ENCODE peak calls at places on chromosomes 7 and 10, in nine cellular contexts. One of them, this sample, is unnamed.

GRCh38 chr7:33748793-33749192 is 156.5 kb upstream of the BMPER start:
- DNase-seq in esophagus squamous epithelium: no peak
- DNase-seq in Peyer's patch: no peak
- DNase-seq in choroid plexus epithelial cell: peak
- DNase-seq in stimulated activated CD4-positive, alpha-beta T cell treated with anti-CD3 and anti-CD28 coated beads, Interleukin-1b, Interleukin-23, amount 100 ng/mL, for 24 hours: no peak
- DNase-seq in BJ: no peak
- DNase-seq in KBM-7: no peak
- DNase-seq in activated T-cell treated with anti-CD3 and anti-CD28 coated beads for 1 hour: no peak
- DNase-seq in left cardiac atrium: peak
- DNase-seq in this sample: no peak

GRCh38 chr7:29386196-29386765 is 177.4 kb upstream of the PRR15 start:
- DNase-seq in esophagus squamous epithelium: no peak
- DNase-seq in Peyer's patch: no peak
- DNase-seq in choroid plexus epithelial cell: no peak
- DNase-seq in stimulated activated CD4-positive, alpha-beta T cell treated with anti-CD3 and anti-CD28 coated beads, Interleukin-1b, Interleukin-23, amount 100 ng/mL, for 24 hours: no peak
- DNase-seq in BJ: no peak
- DNase-seq in KBM-7: no peak
- DNase-seq in activated T-cell treated with anti-CD3 and anti-CD28 coated beads for 1 hour: no peak
- DNase-seq in left cardiac atrium: no peak
- DNase-seq in this sample: no peak

GRCh38 chr7:149104214-149104613 is 13.7 kb upstream of the ZNF786 start:
- DNase-seq in esophagus squamous epithelium: no peak
- DNase-seq in Peyer's patch: no peak
- DNase-seq in choroid plexus epithelial cell: no peak
- DNase-seq in stimulated activated CD4-positive, alpha-beta T cell treated with anti-CD3 and anti-CD28 coated beads, Interleukin-1b, Interleukin-23, amount 100 ng/mL, for 24 hours: no peak
- DNase-seq in BJ: no peak
- DNase-seq in KBM-7: no peak
- DNase-seq in activated T-cell treated with anti-CD3 and anti-CD28 coated beads for 1 hour: no peak
- DNase-seq in left cardiac atrium: no peak
- DNase-seq in this sample: no peak

GRCh38 chr7:158596309-158596708 is 8.7 kb upstream of the PTPRN2 start:
- DNase-seq in esophagus squamous epithelium: no peak
- DNase-seq in Peyer's patch: no peak
- DNase-seq in choroid plexus epithelial cell: no peak
- DNase-seq in stimulated activated CD4-positive, alpha-beta T cell treated with anti-CD3 and anti-CD28 coated beads, Interleukin-1b, Interleukin-23, amount 100 ng/mL, for 24 hours: no peak
- DNase-seq in BJ: no peak
- DNase-seq in KBM-7: no peak
- DNase-seq in activated T-cell treated with anti-CD3 and anti-CD28 coated beads for 1 hour: no peak
- DNase-seq in left cardiac atrium: no peak
- DNase-seq in this sample: no peak

GRCh38 chr7:50660040-50660829 is 95.0 kb upstream of the DDC start:
- DNase-seq in esophagus squamous epithelium: peak
- DNase-seq in Peyer's patch: no peak
- DNase-seq in choroid plexus epithelial cell: no peak
- DNase-seq in stimulated activated CD4-positive, alpha-beta T cell treated with anti-CD3 and anti-CD28 coated beads, Interleukin-1b, Interleukin-23, amount 100 ng/mL, for 24 hours: peak
- DNase-seq in BJ: no peak
- DNase-seq in KBM-7: no peak
- DNase-seq in activated T-cell treated with anti-CD3 and anti-CD28 coated beads for 1 hour: peak
- DNase-seq in left cardiac atrium: no peak
- DNase-seq in this sample: no peak

GRCh38 chr7:91306266-91306665 is 42.0 kb downstream of the FZD1 start:
- DNase-seq in esophagus squamous epithelium: no peak
- DNase-seq in Peyer's patch: no peak
- DNase-seq in choroid plexus epithelial cell: no peak
- DNase-seq in stimulated activated CD4-positive, alpha-beta T cell treated with anti-CD3 and anti-CD28 coated beads, Interleukin-1b, Interleukin-23, amount 100 ng/mL, for 24 hours: no peak
- DNase-seq in BJ: no peak
- DNase-seq in KBM-7: no peak
- DNase-seq in activated T-cell treated with anti-CD3 and anti-CD28 coated beads for 1 hour: no peak
- DNase-seq in left cardiac atrium: no peak
- DNase-seq in this sample: no peak

GRCh38 chr7:73428697-73429005 is 4.9 kb upstream of the FZD9 start:
- DNase-seq in esophagus squamous epithelium: no peak
- DNase-seq in Peyer's patch: no peak
- DNase-seq in choroid plexus epithelial cell: no peak
- DNase-seq in stimulated activated CD4-positive, alpha-beta T cell treated with anti-CD3 and anti-CD28 coated beads, Interleukin-1b, Interleukin-23, amount 100 ng/mL, for 24 hours: no peak
- DNase-seq in BJ: no peak
- DNase-seq in KBM-7: no peak
- DNase-seq in activated T-cell treated with anti-CD3 and anti-CD28 coated beads for 1 hour: no peak
- DNase-seq in left cardiac atrium: no peak
- DNase-seq in this sample: no peak

GRCh38 chr10:122127943-122128342 is 139.0 kb downstream of the TACC2 start:
- DNase-seq in esophagus squamous epithelium: no peak
- DNase-seq in Peyer's patch: no peak
- DNase-seq in choroid plexus epithelial cell: no peak
- DNase-seq in stimulated activated CD4-positive, alpha-beta T cell treated with anti-CD3 and anti-CD28 coated beads, Interleukin-1b, Interleukin-23, amount 100 ng/mL, for 24 hours: no peak
- DNase-seq in BJ: no peak
- DNase-seq in KBM-7: no peak
- DNase-seq in activated T-cell treated with anti-CD3 and anti-CD28 coated beads for 1 hour: no peak
- DNase-seq in left cardiac atrium: peak
- DNase-seq in this sample: no peak

GRCh38 chr10:108393111-108393510 is 1228.6 kb upstream of the SORCS1 start:
- DNase-seq in esophagus squamous epithelium: no peak
- DNase-seq in Peyer's patch: no peak
- DNase-seq in choroid plexus epithelial cell: peak
- DNase-seq in stimulated activated CD4-positive, alpha-beta T cell treated with anti-CD3 and anti-CD28 coated beads, Interleukin-1b, Interleukin-23, amount 100 ng/mL, for 24 hours: no peak
- DNase-seq in BJ: no peak
- DNase-seq in KBM-7: no peak
- DNase-seq in activated T-cell treated with anti-CD3 and anti-CD28 coated beads for 1 hour: no peak
- DNase-seq in left cardiac atrium: no peak
- DNase-seq in this sample: peak

GRCh38 chr7:23254051-23254681 is 7.6 kb downstream of the GPNMB start:
- DNase-seq in esophagus squamous epithelium: no peak
- DNase-seq in Peyer's patch: no peak
- DNase-seq in choroid plexus epithelial cell: peak
- DNase-seq in stimulated activated CD4-positive, alpha-beta T cell treated with anti-CD3 and anti-CD28 coated beads, Interleukin-1b, Interleukin-23, amount 100 ng/mL, for 24 hours: no peak
- DNase-seq in BJ: no peak
- DNase-seq in KBM-7: no peak
- DNase-seq in activated T-cell treated with anti-CD3 and anti-CD28 coated beads for 1 hour: no peak
- DNase-seq in left cardiac atrium: no peak
- DNase-seq in this sample: no peak

GRCh38 chr10:33117816-33118215 is 159.8 kb upstream of the ITGB1 start:
- DNase-seq in esophagus squamous epithelium: no peak
- DNase-seq in Peyer's patch: no peak
- DNase-seq in choroid plexus epithelial cell: no peak
- DNase-seq in stimulated activated CD4-positive, alpha-beta T cell treated with anti-CD3 and anti-CD28 coated beads, Interleukin-1b, Interleukin-23, amount 100 ng/mL, for 24 hours: no peak
- DNase-seq in BJ: no peak
- DNase-seq in KBM-7: no peak
- DNase-seq in activated T-cell treated with anti-CD3 and anti-CD28 coated beads for 1 hour: no peak
- DNase-seq in left cardiac atrium: no peak
- DNase-seq in this sample: no peak

GRCh38 chr7:149141893-149142292 is 5.4 kb upstream of the ZNF398 start:
- DNase-seq in esophagus squamous epithelium: no peak
- DNase-seq in Peyer's patch: no peak
- DNase-seq in choroid plexus epithelial cell: no peak
- DNase-seq in stimulated activated CD4-positive, alpha-beta T cell treated with anti-CD3 and anti-CD28 coated beads, Interleukin-1b, Interleukin-23, amount 100 ng/mL, for 24 hours: no peak
- DNase-seq in BJ: no peak
- DNase-seq in KBM-7: no peak
- DNase-seq in activated T-cell treated with anti-CD3 and anti-CD28 coated beads for 1 hour: no peak
- DNase-seq in left cardiac atrium: no peak
- DNase-seq in this sample: no peak

GRCh38 chr7:23000597-23001360 is 13.2 kb downstream of the HYCC1 start:
- DNase-seq in esophagus squamous epithelium: no peak
- DNase-seq in Peyer's patch: no peak
- DNase-seq in choroid plexus epithelial cell: no peak
- DNase-seq in stimulated activated CD4-positive, alpha-beta T cell treated with anti-CD3 and anti-CD28 coated beads, Interleukin-1b, Interleukin-23, amount 100 ng/mL, for 24 hours: no peak
- DNase-seq in BJ: no peak
- DNase-seq in KBM-7: no peak
- DNase-seq in activated T-cell treated with anti-CD3 and anti-CD28 coated beads for 1 hour: no peak
- DNase-seq in left cardiac atrium: no peak
- DNase-seq in this sample: no peak

GRCh38 chr10:78381072-78381471 is 347.4 kb downstream of the RPS24 start:
- DNase-seq in esophagus squamous epithelium: no peak
- DNase-seq in Peyer's patch: no peak
- DNase-seq in choroid plexus epithelial cell: no peak
- DNase-seq in stimulated activated CD4-positive, alpha-beta T cell treated with anti-CD3 and anti-CD28 coated beads, Interleukin-1b, Interleukin-23, amount 100 ng/mL, for 24 hours: no peak
- DNase-seq in BJ: no peak
- DNase-seq in KBM-7: no peak
- DNase-seq in activated T-cell treated with anti-CD3 and anti-CD28 coated beads for 1 hour: no peak
- DNase-seq in left cardiac atrium: no peak
- DNase-seq in this sample: no peak

GRCh38 chr10:95121904-95122303 is 52.6 kb upstream of the CYP2C8 start:
- DNase-seq in esophagus squamous epithelium: no peak
- DNase-seq in Peyer's patch: no peak
- DNase-seq in choroid plexus epithelial cell: peak
- DNase-seq in stimulated activated CD4-positive, alpha-beta T cell treated with anti-CD3 and anti-CD28 coated beads, Interleukin-1b, Interleukin-23, amount 100 ng/mL, for 24 hours: no peak
- DNase-seq in BJ: no peak
- DNase-seq in KBM-7: no peak
- DNase-seq in activated T-cell treated with anti-CD3 and anti-CD28 coated beads for 1 hour: no peak
- DNase-seq in left cardiac atrium: no peak
- DNase-seq in this sample: no peak

GRCh38 chr7:73879977-73880681 is 19.2 kb downstream of the TMEM270 start:
- DNase-seq in esophagus squamous epithelium: no peak
- DNase-seq in Peyer's patch: no peak
- DNase-seq in choroid plexus epithelial cell: no peak
- DNase-seq in stimulated activated CD4-positive, alpha-beta T cell treated with anti-CD3 and anti-CD28 coated beads, Interleukin-1b, Interleukin-23, amount 100 ng/mL, for 24 hours: no peak
- DNase-seq in BJ: peak
- DNase-seq in KBM-7: no peak
- DNase-seq in activated T-cell treated with anti-CD3 and anti-CD28 coated beads for 1 hour: no peak
- DNase-seq in left cardiac atrium: peak
- DNase-seq in this sample: peak

GRCh38 chr7:76231583-76231982 is 29.9 kb downstream of the SRRM3 start:
- DNase-seq in esophagus squamous epithelium: no peak
- DNase-seq in Peyer's patch: no peak
- DNase-seq in choroid plexus epithelial cell: no peak
- DNase-seq in stimulated activated CD4-positive, alpha-beta T cell treated with anti-CD3 and anti-CD28 coated beads, Interleukin-1b, Interleukin-23, amount 100 ng/mL, for 24 hours: no peak
- DNase-seq in BJ: no peak
- DNase-seq in KBM-7: peak
- DNase-seq in activated T-cell treated with anti-CD3 and anti-CD28 coated beads for 1 hour: no peak
- DNase-seq in left cardiac atrium: no peak
- DNase-seq in this sample: no peak

This sample was measured in stomach.